ENCODE peak calls at places on chromosomes 5 and 9, in ten cellular contexts. C is activated effector memory CD4-positive, alpha-beta T cell treated with anti-CD3 and anti-CD28 coated beads, Interleukin-2, amount 50 U/mL, for 16 hours; D is HS-27A; Y is central memory CD4-positive, alpha-beta T cell; W is effector memory CD8-positive, alpha-beta T cell; V is tibial artery; L is frontal cortex; M is psoas muscle; T is astrocyte; H is NCI-H460. G is an unnamed sample.

GRCh38 chr9:22079873-22080341 is 70.8 kb upstream of the CDKN2B start:
- DNase-seq in C (peak; percentile 71), D (no peak), Y (peak; percentile 59), W (no peak), V (peak; percentile 70), L (no peak), M (no peak), T (peak; percentile 83), H (no peak), G (no peak)

GRCh38 chr9:133825555-133826198 is 87.5 kb upstream of the SARDH start:
- DNase-seq in C (no peak), D (no peak), Y (no peak), W (no peak), V (no peak), L (no peak), M (no peak), T (peak; percentile 7), H (no peak), G (no peak)

GRCh38 chr5:159286420-159287035 is 23.4 kb downstream of the UBLCP1 start:
- DNase-seq in C (no peak), D (no peak), Y (peak; percentile 29), W (peak; percentile 9), V (no peak), L (no peak), M (no peak), T (no peak), H (peak; percentile 26), G (no peak)

GRCh38 chr9:69943146-69943545 is 100.5 kb upstream of the MAMDC2 start:
- DNase-seq in C (no peak), D (no peak), Y (no peak), W (no peak), V (no peak), L (no peak), M (no peak), T (no peak), H (no peak), G (no peak)

GRCh38 chr5:163731256-163731655 is 225.8 kb downstream of the MAT2B start:
- DNase-seq in C (no peak), D (no peak), Y (no peak), W (no peak), V (no peak), L (no peak), M (no peak), T (no peak), H (no peak), G (no peak)

GRCh38 chr5:4630031-4630430 is 510.1 kb upstream of the ADAMTS16 start:
- DNase-seq in C (no peak), D (no peak), Y (no peak), W (no peak), V (no peak), L (no peak), M (no peak), T (no peak), H (peak; percentile 2), G (no peak)

GRCh38 chr9:114655689-114656088 is 1.9 kb downstream of the TEX53 start:
- DNase-seq in C (no peak), D (no peak), Y (no peak), W (no peak), V (no peak), L (no peak), M (no peak), T (peak; percentile 63), H (peak; percentile 30), G (no peak)

GRCh38 chr5:180334176-180334575 is 19.0 kb downstream of the GFPT2 start:
- DNase-seq in C (no peak), D (no peak), Y (no peak), W (no peak), V (no peak), L (no peak), M (no peak), T (no peak), H (no peak), G (no peak)

GRCh38 chr5:10030219-10030831 is 219.4 kb downstream of the ATPSCKMT start:
- DNase-seq in C (no peak), D (no peak), Y (no peak), W (no peak), V (no peak), L (no peak), M (no peak), T (no peak), H (no peak), G (no peak)

GRCh38 chr5:64690417-64691151 is at the start of gene SHISAL2B:
- DNase-seq in C (no peak), D (no peak), Y (no peak), W (no peak), V (no peak), L (no peak), M (peak; percentile 51), T (peak; percentile 24), H (no peak), G (no peak)

GRCh38 chr9:132485454-132485853 is 75.4 kb downstream of the CFAP77 start:
- DNase-seq in C (no peak), D (no peak), Y (no peak), W (no peak), V (no peak), L (no peak), M (no peak), T (no peak), H (no peak), G (no peak)

GRCh38 chr5:127085371-127085770 is 12.1 kb upstream of the C5orf63 start:
- DNase-seq in C (no peak), D (no peak), Y (no peak), W (no peak), V (no peak), L (no peak), M (no peak), T (no peak), H (no peak), G (no peak)

GRCh38 chr5:159515197-159515596 is 184.9 kb upstream of the IL12B start:
- DNase-seq in C (no peak), D (no peak), Y (no peak), W (no peak), V (no peak), L (no peak), M (no peak), T (no peak), H (no peak), G (no peak)

GRCh38 chr5:132387649-132388117 is 18.2 kb downstream of the SLC22A5 start:
- DNase-seq in C (no peak), D (peak; percentile 84), Y (no peak), W (no peak), V (peak; percentile 86), L (no peak), M (no peak), T (peak; percentile 100), H (no peak), G (no peak)

GRCh38 chr9:25913806-25914205 is 235.6 kb upstream of the TUSC1 start:
- DNase-seq in C (no peak), D (no peak), Y (no peak), W (no peak), V (no peak), L (no peak), M (no peak), T (no peak), H (no peak), G (no peak)

GRCh38 chr5:154795235-154795596 is 40.0 kb downstream of the LARP1 start:
- DNase-seq in C (no peak), D (no peak), Y (no peak), W (no peak), V (no peak), L (no peak), M (no peak), T (no peak), H (no peak), G (no peak)

GRCh38 chr5:107513337-107514125 is 157.2 kb downstream of the EFNA5 start:
- DNase-seq in C (no peak), D (no peak), Y (no peak), W (no peak), V (no peak), L (no peak), M (no peak), T (no peak), H (no peak), G (no peak)

GRCh38 chr9:17776735-17777134 is 197.9 kb downstream of the SH3GL2 start:
- DNase-seq in C (no peak), D (no peak), Y (no peak), W (no peak), V (no peak), L (no peak), M (no peak), T (no peak), H (no peak), G (no peak)

GRCh38 chr5:52863715-52864114 is 76.0 kb downstream of the ITGA1 start:
- DNase-seq in C (no peak), D (no peak), Y (no peak), W (no peak), V (no peak), L (no peak), M (no peak), T (peak; percentile 24), H (no peak), G (no peak)

GRCh38 chr9:105957830-105958229 is 263.5 kb downstream of the TMEM38B start:
- DNase-seq in C (no peak), D (no peak), Y (no peak), W (no peak), V (no peak), L (no peak), M (no peak), T (no peak), H (no peak), G (no peak)

GRCh38 chr5:163362806-163363788 is 74.3 kb upstream of the CCNG1 start:
- DNase-seq in C (no peak), D (no peak), Y (no peak), W (no peak), V (no peak), L (no peak), M (no peak), T (peak; percentile 80), H (no peak), G (no peak)

GRCh38 chr9:7570107-7570720 is 229.4 kb downstream of the DMAC1 start:
- DNase-seq in C (peak; percentile 79), D (no peak), Y (peak; percentile 59), W (peak; percentile 49), V (no peak), L (no peak), M (no peak), T (peak; percentile 6), H (peak; percentile 58), G (no peak)

GRCh38 chr9:33649463-33649862 is 125.4 kb downstream of the ANKRD18B start:
- DNase-seq in C (no peak), D (no peak), Y (no peak), W (peak; percentile 4), V (no peak), L (no peak), M (no peak), T (no peak), H (no peak), G (no peak)

G was measured in upper lobe of right lung.